ENCODE peak calls at places on chromosomes 12 and 14, in eight cellular contexts. One of them, this sample, is unnamed.

GRCh38 chr12:81350309-81350708 is 272.4 kb downstream of the ACSS3 start:
- DNase-seq in nephron progenitor cell: no peak
- DNase-seq in CD4-positive, alpha-beta T cell: no peak
- DNase-seq in astrocyte of the spinal cord: no peak
- DNase-seq in adrenal gland: no peak
- DNase-seq in GM13977: no peak
- DNase-seq in activated CD8-positive, alpha-beta T cell treated with anti-CD3 and anti-CD28 coated beads for 36 hours: no peak
- DNase-seq in fibroblast of the aortic adventitia: no peak
- DNase-seq in this sample: no peak

GRCh38 chr12:51954465-51955361 is 3.2 kb downstream of the ACVR1B start:
- DNase-seq in nephron progenitor cell: no peak
- DNase-seq in CD4-positive, alpha-beta T cell: no peak
- DNase-seq in astrocyte of the spinal cord: no peak
- DNase-seq in adrenal gland: peak; percentile 23
- DNase-seq in GM13977: no peak
- DNase-seq in activated CD8-positive, alpha-beta T cell treated with anti-CD3 and anti-CD28 coated beads for 36 hours: no peak
- DNase-seq in fibroblast of the aortic adventitia: peak; percentile 41
- DNase-seq in this sample: no peak

GRCh38 chr12:60281522-60281921 is 685.7 kb downstream of the SLC16A7 start:
- DNase-seq in nephron progenitor cell: no peak
- DNase-seq in CD4-positive, alpha-beta T cell: no peak
- DNase-seq in astrocyte of the spinal cord: no peak
- DNase-seq in adrenal gland: no peak
- DNase-seq in GM13977: no peak
- DNase-seq in activated CD8-positive, alpha-beta T cell treated with anti-CD3 and anti-CD28 coated beads for 36 hours: no peak
- DNase-seq in fibroblast of the aortic adventitia: no peak
- DNase-seq in this sample: no peak

GRCh38 chr12:76489737-76490136 is 69.8 kb downstream of the OSBPL8 start:
- DNase-seq in nephron progenitor cell: no peak
- DNase-seq in CD4-positive, alpha-beta T cell: no peak
- DNase-seq in astrocyte of the spinal cord: peak; percentile 13
- DNase-seq in adrenal gland: no peak
- DNase-seq in GM13977: no peak
- DNase-seq in activated CD8-positive, alpha-beta T cell treated with anti-CD3 and anti-CD28 coated beads for 36 hours: no peak
- DNase-seq in fibroblast of the aortic adventitia: peak; percentile 7
- DNase-seq in this sample: no peak

GRCh38 chr12:5505116-5505515 is 73.2 kb downstream of the NTF3 start:
- DNase-seq in nephron progenitor cell: no peak
- DNase-seq in CD4-positive, alpha-beta T cell: no peak
- DNase-seq in astrocyte of the spinal cord: no peak
- DNase-seq in adrenal gland: peak; percentile 17
- DNase-seq in GM13977: no peak
- DNase-seq in activated CD8-positive, alpha-beta T cell treated with anti-CD3 and anti-CD28 coated beads for 36 hours: no peak
- DNase-seq in fibroblast of the aortic adventitia: no peak
- DNase-seq in this sample: peak; percentile 6

GRCh38 chr12:22287776-22288621 is 46.5 kb downstream of the ST8SIA1 start:
- DNase-seq in nephron progenitor cell: no peak
- DNase-seq in CD4-positive, alpha-beta T cell: no peak
- DNase-seq in astrocyte of the spinal cord: peak; percentile 64
- DNase-seq in adrenal gland: no peak
- DNase-seq in GM13977: no peak
- DNase-seq in activated CD8-positive, alpha-beta T cell treated with anti-CD3 and anti-CD28 coated beads for 36 hours: peak; percentile 30
- DNase-seq in fibroblast of the aortic adventitia: peak; percentile 52
- DNase-seq in this sample: no peak

GRCh38 chr12:82510386-82510785 is 152.1 kb downstream of the METTL25 start:
- DNase-seq in nephron progenitor cell: no peak
- DNase-seq in CD4-positive, alpha-beta T cell: no peak
- DNase-seq in astrocyte of the spinal cord: no peak
- DNase-seq in adrenal gland: no peak
- DNase-seq in GM13977: no peak
- DNase-seq in activated CD8-positive, alpha-beta T cell treated with anti-CD3 and anti-CD28 coated beads for 36 hours: no peak
- DNase-seq in fibroblast of the aortic adventitia: no peak
- DNase-seq in this sample: no peak

GRCh38 chr12:78121969-78122610 is 291.4 kb downstream of the NAV3 start:
- DNase-seq in nephron progenitor cell: no peak
- DNase-seq in CD4-positive, alpha-beta T cell: no peak
- DNase-seq in astrocyte of the spinal cord: peak; percentile 91
- DNase-seq in adrenal gland: no peak
- DNase-seq in GM13977: no peak
- DNase-seq in activated CD8-positive, alpha-beta T cell treated with anti-CD3 and anti-CD28 coated beads for 36 hours: no peak
- DNase-seq in fibroblast of the aortic adventitia: no peak
- DNase-seq in this sample: no peak

GRCh38 chr12:88416155-88416554 is 164.1 kb downstream of the KITLG start:
- DNase-seq in nephron progenitor cell: no peak
- DNase-seq in CD4-positive, alpha-beta T cell: no peak
- DNase-seq in astrocyte of the spinal cord: no peak
- DNase-seq in adrenal gland: no peak
- DNase-seq in GM13977: no peak
- DNase-seq in activated CD8-positive, alpha-beta T cell treated with anti-CD3 and anti-CD28 coated beads for 36 hours: no peak
- DNase-seq in fibroblast of the aortic adventitia: no peak
- DNase-seq in this sample: no peak

GRCh38 chr12:3644103-3644502 is 108.8 kb downstream of the CRACR2A start:
- DNase-seq in nephron progenitor cell: no peak
- DNase-seq in CD4-positive, alpha-beta T cell: no peak
- DNase-seq in astrocyte of the spinal cord: no peak
- DNase-seq in adrenal gland: no peak
- DNase-seq in GM13977: no peak
- DNase-seq in activated CD8-positive, alpha-beta T cell treated with anti-CD3 and anti-CD28 coated beads for 36 hours: no peak
- DNase-seq in fibroblast of the aortic adventitia: no peak
- DNase-seq in this sample: no peak

GRCh38 chr14:53882684-53883083 is 73.9 kb downstream of the BMP4 start:
- DNase-seq in nephron progenitor cell: no peak
- DNase-seq in CD4-positive, alpha-beta T cell: no peak
- DNase-seq in astrocyte of the spinal cord: no peak
- DNase-seq in adrenal gland: no peak
- DNase-seq in GM13977: peak; percentile 17
- DNase-seq in activated CD8-positive, alpha-beta T cell treated with anti-CD3 and anti-CD28 coated beads for 36 hours: no peak
- DNase-seq in fibroblast of the aortic adventitia: no peak
- DNase-seq in this sample: no peak

GRCh38 chr12:78338054-78338785 is 507.5 kb downstream of the NAV3 start:
- DNase-seq in nephron progenitor cell: no peak
- DNase-seq in CD4-positive, alpha-beta T cell: no peak
- DNase-seq in astrocyte of the spinal cord: no peak
- DNase-seq in adrenal gland: no peak
- DNase-seq in GM13977: no peak
- DNase-seq in activated CD8-positive, alpha-beta T cell treated with anti-CD3 and anti-CD28 coated beads for 36 hours: no peak
- DNase-seq in fibroblast of the aortic adventitia: no peak
- DNase-seq in this sample: no peak

GRCh38 chr12:124420972-124421674 is 126.2 kb downstream of the RFLNA start:
- DNase-seq in nephron progenitor cell: no peak
- DNase-seq in CD4-positive, alpha-beta T cell: no peak
- DNase-seq in astrocyte of the spinal cord: no peak
- DNase-seq in adrenal gland: peak; percentile 78
- DNase-seq in GM13977: no peak
- DNase-seq in activated CD8-positive, alpha-beta T cell treated with anti-CD3 and anti-CD28 coated beads for 36 hours: no peak
- DNase-seq in fibroblast of the aortic adventitia: no peak
- DNase-seq in this sample: no peak

GRCh38 chr14:100904307-100905019 is 941 bp upstream of the RTL1 start:
- DNase-seq in nephron progenitor cell: peak; percentile 81
- DNase-seq in CD4-positive, alpha-beta T cell: no peak
- DNase-seq in astrocyte of the spinal cord: no peak
- DNase-seq in adrenal gland: peak; percentile 63
- DNase-seq in GM13977: peak; percentile 4
- DNase-seq in activated CD8-positive, alpha-beta T cell treated with anti-CD3 and anti-CD28 coated beads for 36 hours: no peak
- DNase-seq in fibroblast of the aortic adventitia: no peak
- DNase-seq in this sample: peak; percentile 70
- TF ChIP-seq CTCF in nephron progenitor cell: peak; percentile 60
- TF ChIP-seq CTCF in CD4-positive, alpha-beta T cell: no peak
- TF ChIP-seq CTCF in astrocyte of the spinal cord: peak; percentile 40
- TF ChIP-seq CTCF in adrenal gland: no peak
- TF ChIP-seq CTCF in GM13977: no peak
- TF ChIP-seq CTCF in activated CD8-positive, alpha-beta T cell treated with anti-CD3 and anti-CD28 coated beads for 36 hours: no peak
- TF ChIP-seq CTCF in fibroblast of the aortic adventitia: peak; percentile 19
- TF ChIP-seq CTCF in this sample: peak; percentile 79

DNA sequence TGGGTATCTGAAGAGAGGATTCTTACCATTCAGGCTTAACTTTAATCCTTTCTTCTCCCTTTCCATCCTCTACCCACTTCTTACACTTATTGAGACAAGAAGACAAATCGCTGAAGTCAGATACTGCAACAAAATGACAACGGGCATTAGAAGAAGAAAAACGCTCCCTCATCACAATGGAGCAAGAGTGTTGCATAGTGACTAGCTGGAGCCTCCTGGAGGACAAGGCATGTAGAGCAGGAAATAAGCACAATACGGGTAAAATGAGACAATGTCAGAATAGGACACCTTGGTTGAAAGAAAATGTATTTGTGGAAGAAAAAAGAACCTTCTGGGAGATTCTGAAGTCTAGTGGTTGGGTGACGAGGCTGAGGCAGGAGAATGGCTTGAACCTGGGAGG is 501.0 kb downstream of the RERGL start:
- DNase-seq in nephron progenitor cell: peak; percentile 6
- DNase-seq in CD4-positive, alpha-beta T cell: no peak
- DNase-seq in astrocyte of the spinal cord: no peak
- DNase-seq in adrenal gland: no peak
- DNase-seq in GM13977: no peak
- DNase-seq in activated CD8-positive, alpha-beta T cell treated with anti-CD3 and anti-CD28 coated beads for 36 hours: no peak
- DNase-seq in fibroblast of the aortic adventitia: no peak
- DNase-seq in this sample: no peak
- TF ChIP-seq CTCF in nephron progenitor cell: peak; percentile 40
- TF ChIP-seq CTCF in CD4-positive, alpha-beta T cell: no peak
- TF ChIP-seq CTCF in astrocyte of the spinal cord: peak; percentile 23
- TF ChIP-seq CTCF in adrenal gland: no peak
- TF ChIP-seq CTCF in GM13977: peak; percentile 32
- TF ChIP-seq CTCF in activated CD8-positive, alpha-beta T cell treated with anti-CD3 and anti-CD28 coated beads for 36 hours: no peak
- TF ChIP-seq CTCF in fibroblast of the aortic adventitia: peak; percentile 2
- TF ChIP-seq CTCF in this sample: peak; percentile 68

GRCh38 chr12:31238764-31239387 is 87.1 kb downstream of the SINHCAF start:
- DNase-seq in nephron progenitor cell: peak; percentile 73
- DNase-seq in CD4-positive, alpha-beta T cell: peak; percentile 23
- DNase-seq in astrocyte of the spinal cord: peak; percentile 62
- DNase-seq in adrenal gland: peak; percentile 87
- DNase-seq in GM13977: peak; percentile 77
- DNase-seq in activated CD8-positive, alpha-beta T cell treated with anti-CD3 and anti-CD28 coated beads for 36 hours: peak; percentile 81
- DNase-seq in fibroblast of the aortic adventitia: peak; percentile 61
- DNase-seq in this sample: peak; percentile 67
- TF ChIP-seq CTCF in nephron progenitor cell: peak; percentile 71
- TF ChIP-seq CTCF in CD4-positive, alpha-beta T cell: peak; percentile 61
- TF ChIP-seq CTCF in astrocyte of the spinal cord: peak; percentile 73
- TF ChIP-seq CTCF in adrenal gland: peak; percentile 73
- TF ChIP-seq CTCF in GM13977: peak; percentile 79
- TF ChIP-seq CTCF in activated CD8-positive, alpha-beta T cell treated with anti-CD3 and anti-CD28 coated beads for 36 hours: peak; percentile 65
- TF ChIP-seq CTCF in fibroblast of the aortic adventitia: peak; percentile 78
- TF ChIP-seq CTCF in this sample: peak; percentile 83

GRCh38 chr12:57549203-57549908 is 488 bp upstream of the KIF5A start:
- DNase-seq in nephron progenitor cell: no peak
- DNase-seq in CD4-positive, alpha-beta T cell: no peak
- DNase-seq in astrocyte of the spinal cord: no peak
- DNase-seq in adrenal gland: no peak
- DNase-seq in GM13977: no peak
- DNase-seq in activated CD8-positive, alpha-beta T cell treated with anti-CD3 and anti-CD28 coated beads for 36 hours: no peak
- DNase-seq in fibroblast of the aortic adventitia: no peak
- DNase-seq in this sample: no peak

GRCh38 chr12:57547366-57548315 is 649 bp upstream of the DCTN2 start:
- DNase-seq in nephron progenitor cell: no peak
- DNase-seq in CD4-positive, alpha-beta T cell: no peak
- DNase-seq in astrocyte of the spinal cord: no peak
- DNase-seq in adrenal gland: no peak
- DNase-seq in GM13977: no peak
- DNase-seq in activated CD8-positive, alpha-beta T cell treated with anti-CD3 and anti-CD28 coated beads for 36 hours: no peak
- DNase-seq in fibroblast of the aortic adventitia: no peak
- DNase-seq in this sample: no peak

GRCh38 chr12:57548488-57548887 is 1.4 kb upstream of the KIF5A start:
- DNase-seq in nephron progenitor cell: no peak
- DNase-seq in CD4-positive, alpha-beta T cell: no peak
- DNase-seq in astrocyte of the spinal cord: no peak
- DNase-seq in adrenal gland: no peak
- DNase-seq in GM13977: no peak
- DNase-seq in activated CD8-positive, alpha-beta T cell treated with anti-CD3 and anti-CD28 coated beads for 36 hours: no peak
- DNase-seq in fibroblast of the aortic adventitia: no peak
- DNase-seq in this sample: no peak

GRCh38 chr12:57545809-57546437 is 1.1 kb downstream of the DCTN2 start:
- DNase-seq in nephron progenitor cell: no peak
- DNase-seq in CD4-positive, alpha-beta T cell: no peak
- DNase-seq in astrocyte of the spinal cord: no peak
- DNase-seq in adrenal gland: no peak
- DNase-seq in GM13977: no peak
- DNase-seq in activated CD8-positive, alpha-beta T cell treated with anti-CD3 and anti-CD28 coated beads for 36 hours: peak; percentile 35
- DNase-seq in fibroblast of the aortic adventitia: no peak
- DNase-seq in this sample: no peak

GRCh38 chr12:57546438-57547365 is at the start of gene DCTN2:
- DNase-seq in nephron progenitor cell: peak; percentile 90
- DNase-seq in CD4-positive, alpha-beta T cell: peak; percentile 91
- DNase-seq in astrocyte of the spinal cord: peak; percentile 95
- DNase-seq in adrenal gland: peak; percentile 99
- DNase-seq in GM13977: peak; percentile 99
- DNase-seq in activated CD8-positive, alpha-beta T cell treated with anti-CD3 and anti-CD28 coated beads for 36 hours: peak; percentile 98
- DNase-seq in fibroblast of the aortic adventitia: peak; percentile 98
- DNase-seq in this sample: peak; percentile 88
- TF ChIP-seq CTCF in nephron progenitor cell: no peak
- TF ChIP-seq CTCF in CD4-positive, alpha-beta T cell: no peak
- TF ChIP-seq CTCF in astrocyte of the spinal cord: peak; percentile 15
- TF ChIP-seq CTCF in adrenal gland: no peak
- TF ChIP-seq CTCF in GM13977: no peak
- TF ChIP-seq CTCF in activated CD8-positive, alpha-beta T cell treated with anti-CD3 and anti-CD28 coated beads for 36 hours: no peak
- TF ChIP-seq CTCF in fibroblast of the aortic adventitia: no peak
- TF ChIP-seq CTCF in this sample: peak; percentile 6

This sample was measured in progenitor cell of endocrine pancreas.